ENCODE peak calls at places on chromosomes 11 and 22, in four cellular contexts. One of them, this sample, is unnamed.

GRCh38 chr22:23357028-23357427 is 176.7 kb downstream of the BCR start:
- DNase-seq in IMR-90: no peak
- DNase-seq in epithelial cell of proximal tubule: no peak
- DNase-seq in cardiac fibroblast: no peak
- DNase-seq in this sample: no peak

GRCh38 chr22:30946354-30946753 is 22.2 kb downstream of the MORC2 start:
- DNase-seq in IMR-90: no peak
- DNase-seq in epithelial cell of proximal tubule: no peak
- DNase-seq in cardiac fibroblast: no peak
- DNase-seq in this sample: no peak

GRCh38 chr11:44453213-44453612 is 112.2 kb upstream of the CD82 start:
- DNase-seq in IMR-90: no peak
- DNase-seq in epithelial cell of proximal tubule: no peak
- DNase-seq in cardiac fibroblast: no peak
- DNase-seq in this sample: no peak

GRCh38 chr22:18952022-18952421 is 15.9 kb upstream of the PRODH start:
- DNase-seq in IMR-90: no peak
- DNase-seq in epithelial cell of proximal tubule: no peak
- DNase-seq in cardiac fibroblast: no peak
- DNase-seq in this sample: no peak

GRCh38 chr22:33577862-33578411 is 342.3 kb downstream of the LARGE1 start:
- DNase-seq in IMR-90: no peak
- DNase-seq in epithelial cell of proximal tubule: peak; percentile 78
- DNase-seq in cardiac fibroblast: no peak
- DNase-seq in this sample: no peak

GRCh38 chr11:64245401-64245796 is 1.3 kb downstream of the PPP1R14B start:
- DNase-seq in IMR-90: no peak
- DNase-seq in epithelial cell of proximal tubule: no peak
- DNase-seq in cardiac fibroblast: no peak
- DNase-seq in this sample: no peak

GRCh38 chr11:134564472-134565200 is 152.6 kb upstream of the B3GAT1 start:
- DNase-seq in IMR-90: no peak
- DNase-seq in epithelial cell of proximal tubule: no peak
- DNase-seq in cardiac fibroblast: no peak
- DNase-seq in this sample: no peak

GRCh38 chr11:107545101-107545514 is 20.4 kb downstream of the ALKBH8 start:
- DNase-seq in IMR-90: peak; percentile 63
- DNase-seq in epithelial cell of proximal tubule: peak; percentile 52
- DNase-seq in cardiac fibroblast: peak; percentile 87
- DNase-seq in this sample: peak; percentile 65

GRCh38 chr11:22458141-22458540 is 120.0 kb downstream of the SLC17A6 start:
- DNase-seq in IMR-90: no peak
- DNase-seq in epithelial cell of proximal tubule: no peak
- DNase-seq in cardiac fibroblast: no peak
- DNase-seq in this sample: no peak

DNA sequence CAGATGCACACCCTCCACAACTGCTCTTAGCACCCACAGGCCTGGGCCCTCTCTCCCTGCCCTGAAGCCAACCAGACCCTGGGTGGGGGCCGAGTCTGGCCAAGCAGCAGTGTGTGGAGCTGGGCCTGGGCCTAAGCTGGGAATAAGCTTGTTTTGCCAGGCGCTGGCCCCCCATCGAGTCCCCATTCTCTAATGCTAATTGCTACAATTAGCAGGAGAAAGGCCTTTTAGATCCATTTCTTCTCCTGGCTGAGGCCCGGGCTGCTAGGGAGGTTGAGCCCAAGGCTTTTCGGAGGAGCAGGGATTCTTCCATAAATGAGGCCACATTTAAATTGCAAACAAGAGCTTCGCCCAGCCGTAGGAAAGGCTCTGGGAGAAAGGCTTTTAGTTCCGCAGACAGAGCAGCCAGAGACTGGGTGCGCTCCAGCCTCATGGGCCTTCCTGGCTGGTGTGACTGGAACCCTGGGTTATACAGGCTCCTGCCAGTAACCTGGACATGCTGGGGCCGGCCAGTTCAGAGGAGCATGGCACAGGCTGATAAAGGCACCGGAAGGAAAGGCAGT is 6.4 kb downstream of the KCNQ1OT1 start:
- DNase-seq in IMR-90: no peak
- DNase-seq in epithelial cell of proximal tubule: no peak
- DNase-seq in cardiac fibroblast: no peak
- DNase-seq in this sample: no peak
- H3K4me3 ChIP-seq in IMR-90: no peak overlapping the region
- H3K4me3 ChIP-seq in epithelial cell of proximal tubule: no peak overlapping the region
- H3K4me3 ChIP-seq in cardiac fibroblast: no peak overlapping the region
- H3K4me3 ChIP-seq in this sample: no peak overlapping the region

GRCh38 chr11:17905477-17905876 is 107.4 kb downstream of the SERGEF start:
- DNase-seq in IMR-90: no peak
- DNase-seq in epithelial cell of proximal tubule: no peak
- DNase-seq in cardiac fibroblast: no peak
- DNase-seq in this sample: no peak

GRCh38 chr11:17907046-17907445 is 105.8 kb downstream of the SERGEF start:
- DNase-seq in IMR-90: no peak
- DNase-seq in epithelial cell of proximal tubule: no peak
- DNase-seq in cardiac fibroblast: no peak
- DNase-seq in this sample: no peak

DNA sequence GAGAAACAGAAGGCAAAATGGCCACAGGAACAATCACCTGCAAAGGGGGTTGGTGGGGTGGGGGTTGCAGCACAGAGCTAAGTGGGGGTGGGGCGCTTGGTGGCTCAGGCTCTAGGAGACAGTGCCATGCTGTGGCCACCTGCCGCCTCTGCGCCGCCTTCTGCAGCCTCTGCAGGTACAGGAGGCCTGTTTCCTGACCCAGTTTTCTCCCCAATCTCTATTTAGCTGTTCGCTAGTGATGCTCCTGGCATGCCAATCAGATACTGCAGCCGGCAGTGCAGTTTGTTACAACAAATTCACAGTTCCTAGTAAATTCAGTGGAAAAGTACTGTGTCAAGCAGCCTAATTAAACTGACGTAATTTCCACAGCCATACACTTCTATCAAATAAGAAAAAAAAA is 106.4 kb downstream of the SERGEF start:
- DNase-seq in IMR-90: no peak
- DNase-seq in epithelial cell of proximal tubule: no peak
- DNase-seq in cardiac fibroblast: no peak
- DNase-seq in this sample: no peak
- TF ChIP-seq CTCF in IMR-90: peak; percentile 16
- TF ChIP-seq CTCF in epithelial cell of proximal tubule: peak; percentile 10
- TF ChIP-seq CTCF in cardiac fibroblast: peak; percentile 10
- TF ChIP-seq CTCF in this sample: peak; percentile 29

DNA sequence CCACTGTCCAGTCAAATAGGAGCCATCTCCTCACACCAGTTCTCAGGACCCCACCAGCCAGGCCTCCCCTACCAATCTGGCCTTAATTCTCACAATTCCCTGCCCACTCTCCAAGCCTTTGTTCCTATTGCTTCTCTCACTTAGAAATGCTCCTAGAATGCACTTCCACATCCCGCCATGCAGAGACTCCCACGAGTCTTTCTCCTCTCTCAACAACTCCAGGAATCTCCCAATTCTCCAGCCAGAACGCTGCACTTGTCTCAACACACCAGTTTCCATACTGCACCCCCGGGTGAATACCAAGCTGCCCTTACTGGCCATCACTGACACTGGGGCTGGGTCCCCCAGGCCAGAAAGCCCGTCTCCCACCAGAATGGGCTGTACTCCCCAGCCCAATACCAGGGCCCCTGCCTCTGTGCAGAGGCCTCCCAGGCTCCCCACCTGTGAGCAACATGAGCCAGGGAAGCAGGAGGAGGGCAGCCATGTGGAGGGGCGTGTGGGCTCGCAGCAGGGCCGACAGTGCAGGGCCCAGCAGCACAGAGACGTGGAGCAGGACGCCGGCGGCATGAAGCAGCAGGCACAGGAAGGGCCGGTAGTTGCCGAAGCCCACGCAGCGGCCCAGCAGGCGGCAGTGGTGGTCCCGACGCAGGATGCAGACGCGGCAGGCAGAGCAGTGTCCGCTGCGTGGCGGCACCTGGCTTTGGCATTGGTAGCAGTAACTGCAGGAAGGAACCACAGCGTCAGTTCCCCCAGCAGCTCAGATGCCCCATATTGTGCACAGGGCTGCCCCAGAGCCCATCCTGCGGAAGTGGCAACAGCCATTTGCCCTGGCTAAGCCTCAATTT is 2.4 kb downstream of the ZDHHC24 start:
- DNase-seq in IMR-90: peak; percentile 57
- DNase-seq in epithelial cell of proximal tubule: no peak
- DNase-seq in cardiac fibroblast: peak; percentile 43
- DNase-seq in this sample: no peak
- H3K4me3 ChIP-seq in IMR-90: no peak overlapping the region
- H3K4me3 ChIP-seq in epithelial cell of proximal tubule: no peak overlapping the region
- H3K4me3 ChIP-seq in cardiac fibroblast: no peak overlapping the region
- H3K4me3 ChIP-seq in this sample: no peak overlapping the region

GRCh38 chr11:595400-595799 is 19.1 kb downstream of the PHRF1 start:
- DNase-seq in IMR-90: no peak
- DNase-seq in epithelial cell of proximal tubule: no peak
- DNase-seq in cardiac fibroblast: no peak
- DNase-seq in this sample: no peak

GRCh38 chr11:596374-596773 is 19.4 kb downstream of the IRF7 start:
- DNase-seq in IMR-90: no peak
- DNase-seq in epithelial cell of proximal tubule: no peak
- DNase-seq in cardiac fibroblast: no peak
- DNase-seq in this sample: no peak

GRCh38 chr11:598005-598680 is 17.6 kb downstream of the IRF7 start:
- DNase-seq in IMR-90: no peak
- DNase-seq in epithelial cell of proximal tubule: no peak
- DNase-seq in cardiac fibroblast: no peak
- DNase-seq in this sample: no peak

GRCh38 chr11:593347-593746 is 17.1 kb downstream of the PHRF1 start:
- DNase-seq in IMR-90: no peak
- DNase-seq in epithelial cell of proximal tubule: no peak
- DNase-seq in cardiac fibroblast: no peak
- DNase-seq in this sample: no peak

GRCh38 chr11:597166-597725 is 18.5 kb downstream of the IRF7 start:
- DNase-seq in IMR-90: no peak
- DNase-seq in epithelial cell of proximal tubule: no peak
- DNase-seq in cardiac fibroblast: no peak
- DNase-seq in this sample: no peak
- TF ChIP-seq CTCF in IMR-90: no peak
- TF ChIP-seq CTCF in epithelial cell of proximal tubule: peak; percentile 24
- TF ChIP-seq CTCF in cardiac fibroblast: peak; percentile 5
- TF ChIP-seq CTCF in this sample: peak; percentile 34

GRCh38 chr11:109706940-109707339 is 284.9 kb downstream of the C11orf87 start:
- DNase-seq in IMR-90: no peak
- DNase-seq in epithelial cell of proximal tubule: no peak
- DNase-seq in cardiac fibroblast: no peak
- DNase-seq in this sample: no peak

GRCh38 chr11:109704432-109704831 is 282.4 kb downstream of the C11orf87 start:
- DNase-seq in IMR-90: no peak
- DNase-seq in epithelial cell of proximal tubule: no peak
- DNase-seq in cardiac fibroblast: no peak
- DNase-seq in this sample: no peak

GRCh38 chr11:109708184-109708583 is 286.2 kb downstream of the C11orf87 start:
- DNase-seq in IMR-90: no peak
- DNase-seq in epithelial cell of proximal tubule: no peak
- DNase-seq in cardiac fibroblast: no peak
- DNase-seq in this sample: no peak

GRCh38 chr11:109707411-109707810 is 285.4 kb downstream of the C11orf87 start:
- DNase-seq in IMR-90: no peak
- DNase-seq in epithelial cell of proximal tubule: no peak
- DNase-seq in cardiac fibroblast: no peak
- DNase-seq in this sample: no peak
- H3K4me3 ChIP-seq in IMR-90: no peak overlapping the region
- H3K4me3 ChIP-seq in epithelial cell of proximal tubule: no peak overlapping the region
- H3K4me3 ChIP-seq in cardiac fibroblast: no peak overlapping the region
- H3K4me3 ChIP-seq in this sample: no peak overlapping the region

GRCh38 chr11:119473901-119474681 is 51.1 kb upstream of the THY1 start:
- DNase-seq in IMR-90: no peak
- DNase-seq in epithelial cell of proximal tubule: no peak
- DNase-seq in cardiac fibroblast: no peak
- DNase-seq in this sample: no peak
- TF ChIP-seq CTCF in IMR-90: no peak
- TF ChIP-seq CTCF in epithelial cell of proximal tubule: no peak
- TF ChIP-seq CTCF in cardiac fibroblast: no peak
- TF ChIP-seq CTCF in this sample: no peak

GRCh38 chr11:111937461-111937769 is 272 bp downstream of the DIXDC1 start:
- DNase-seq in IMR-90: no peak
- DNase-seq in epithelial cell of proximal tubule: no peak
- DNase-seq in cardiac fibroblast: no peak
- DNase-seq in this sample: no peak
- H3K4me3 ChIP-seq in IMR-90: peak overlapping the region; percentile 84
- H3K4me3 ChIP-seq in epithelial cell of proximal tubule: peak overlapping the region; percentile 62
- H3K4me3 ChIP-seq in cardiac fibroblast: peak overlapping the region; percentile 62
- H3K4me3 ChIP-seq in this sample: peak overlapping the region; percentile 69

GRCh38 chr22:45090364-45090960 is 73.3 kb upstream of the NUP50 start:
- DNase-seq in IMR-90: peak; percentile 65
- DNase-seq in epithelial cell of proximal tubule: no peak
- DNase-seq in cardiac fibroblast: peak; percentile 25
- DNase-seq in this sample: no peak
- TF ChIP-seq CTCF in IMR-90: no peak
- TF ChIP-seq CTCF in epithelial cell of proximal tubule: no peak
- TF ChIP-seq CTCF in cardiac fibroblast: no peak
- TF ChIP-seq CTCF in this sample: no peak

DNA sequence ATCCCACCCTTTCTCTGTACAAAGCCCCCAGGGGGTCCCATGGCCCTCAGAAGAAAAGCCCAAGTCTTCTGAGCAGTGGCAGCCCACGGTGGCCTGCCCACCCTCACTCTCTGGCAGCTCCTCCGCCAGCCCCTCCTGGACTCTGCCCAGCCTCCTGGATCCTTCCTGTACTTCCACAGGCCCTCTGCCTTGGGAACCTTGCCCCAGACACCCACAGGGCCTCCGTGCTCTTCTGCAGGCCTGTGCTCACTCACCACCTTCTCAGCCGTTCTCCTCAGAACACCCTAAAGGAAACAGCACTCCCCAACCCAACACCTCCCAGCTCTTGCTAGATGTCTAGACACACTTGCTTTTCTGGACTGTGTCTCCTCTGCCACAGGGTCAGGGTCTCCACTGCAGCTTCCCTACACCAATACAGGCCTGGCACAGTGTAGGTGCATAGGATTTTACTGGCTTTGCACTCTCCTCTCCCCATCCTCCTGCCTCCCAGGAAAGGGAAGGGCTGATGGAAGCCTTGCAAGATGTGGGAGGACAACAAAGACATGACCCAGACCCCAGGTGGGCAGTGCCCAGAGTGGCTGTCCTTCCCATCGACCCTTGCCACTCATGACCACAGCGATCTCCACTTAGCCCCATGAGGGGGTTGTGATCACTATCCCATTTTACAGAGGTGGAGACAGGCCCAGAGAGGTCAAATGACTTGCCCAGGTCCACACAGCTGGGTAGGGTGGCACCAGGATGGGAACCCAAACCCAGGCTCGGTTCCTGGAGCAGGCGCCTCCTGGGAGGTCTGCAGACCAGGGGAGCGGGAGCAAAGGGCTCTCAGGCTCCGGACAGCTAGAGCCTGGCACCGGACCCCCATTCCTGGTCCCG is 2.0 kb downstream of the SCARF2 start:
- DNase-seq in IMR-90: no peak
- DNase-seq in epithelial cell of proximal tubule: no peak
- DNase-seq in cardiac fibroblast: no peak
- DNase-seq in this sample: no peak
- H3K4me3 ChIP-seq in IMR-90: peak overlapping the region; percentile 90
- H3K4me3 ChIP-seq in epithelial cell of proximal tubule: peak overlapping the region; percentile 44
- H3K4me3 ChIP-seq in cardiac fibroblast: peak overlapping the region; percentile 80
- H3K4me3 ChIP-seq in this sample: peak overlapping the region; percentile 65

GRCh38 chr11:46845740-46846509 is at the start of gene CKAP5:
- DNase-seq in IMR-90: peak; percentile 87
- DNase-seq in epithelial cell of proximal tubule: peak; percentile 39
- DNase-seq in cardiac fibroblast: peak; percentile 92
- DNase-seq in this sample: peak; percentile 61
- TF ChIP-seq CTCF in IMR-90: peak; percentile 7
- TF ChIP-seq CTCF in epithelial cell of proximal tubule: no peak
- TF ChIP-seq CTCF in cardiac fibroblast: no peak
- TF ChIP-seq CTCF in this sample: no peak

This sample was measured in kidney epithelial cell.